ENCODE peak calls at places on chromosomes 4 and X, in eight cellular contexts. One of them, this sample, is unnamed.

GRCh38 chr4:10623241-10623640 is 61.3 kb downstream of the CLNK start:
- DNase-seq in T1000: no peak
- DNase-seq in astrocyte of the spinal cord: peak; percentile 72
- DNase-seq in M059J: peak; percentile 27
- DNase-seq in posterior cingulate gyrus: no peak
- DNase-seq in hypothalamus: no peak
- DNase-seq in left cardiac atrium: no peak
- DNase-seq in activated CD4-positive, alpha-beta T cell treated with anti-CD3 and anti-CD28 coated beads, Interleukin-2, amount 50 U/mL, for 1 hour: no peak
- DNase-seq in this sample: no peak

GRCh38 chr4:173018446-173018845 is 150.2 kb upstream of the GALNT7 start:
- DNase-seq in T1000: no peak
- DNase-seq in astrocyte of the spinal cord: no peak
- DNase-seq in M059J: no peak
- DNase-seq in posterior cingulate gyrus: no peak
- DNase-seq in hypothalamus: no peak
- DNase-seq in left cardiac atrium: no peak
- DNase-seq in activated CD4-positive, alpha-beta T cell treated with anti-CD3 and anti-CD28 coated beads, Interleukin-2, amount 50 U/mL, for 1 hour: no peak
- DNase-seq in this sample: no peak

GRCh38 chr4:87363552-87363951 is 27.4 kb downstream of the HSD17B11 start:
- DNase-seq in T1000: no peak
- DNase-seq in astrocyte of the spinal cord: no peak
- DNase-seq in M059J: no peak
- DNase-seq in posterior cingulate gyrus: no peak
- DNase-seq in hypothalamus: no peak
- DNase-seq in left cardiac atrium: no peak
- DNase-seq in activated CD4-positive, alpha-beta T cell treated with anti-CD3 and anti-CD28 coated beads, Interleukin-2, amount 50 U/mL, for 1 hour: no peak
- DNase-seq in this sample: no peak

GRCh38 chr4:120977435-120977997 is 55.0 kb upstream of the PRDM5 start:
- DNase-seq in T1000: no peak
- DNase-seq in astrocyte of the spinal cord: peak; percentile 68
- DNase-seq in M059J: peak; percentile 45
- DNase-seq in posterior cingulate gyrus: no peak
- DNase-seq in hypothalamus: no peak
- DNase-seq in left cardiac atrium: no peak
- DNase-seq in activated CD4-positive, alpha-beta T cell treated with anti-CD3 and anti-CD28 coated beads, Interleukin-2, amount 50 U/mL, for 1 hour: no peak
- DNase-seq in this sample: peak; percentile 4

GRCh38 chrX:31353095-31353494 is 281.3 kb upstream of the FTHL17 start:
- DNase-seq in T1000: peak; percentile 27
- DNase-seq in astrocyte of the spinal cord: peak; percentile 45
- DNase-seq in M059J: peak; percentile 93
- DNase-seq in posterior cingulate gyrus: no peak
- DNase-seq in hypothalamus: no peak
- DNase-seq in left cardiac atrium: no peak
- DNase-seq in activated CD4-positive, alpha-beta T cell treated with anti-CD3 and anti-CD28 coated beads, Interleukin-2, amount 50 U/mL, for 1 hour: no peak
- DNase-seq in this sample: peak; percentile 70

GRCh38 chr4:128461300-128462103 is 173.9 kb upstream of the PGRMC2 start:
- DNase-seq in T1000: peak; percentile 33
- DNase-seq in astrocyte of the spinal cord: peak; percentile 91
- DNase-seq in M059J: peak; percentile 91
- DNase-seq in posterior cingulate gyrus: no peak
- DNase-seq in hypothalamus: no peak
- DNase-seq in left cardiac atrium: peak; percentile 58
- DNase-seq in activated CD4-positive, alpha-beta T cell treated with anti-CD3 and anti-CD28 coated beads, Interleukin-2, amount 50 U/mL, for 1 hour: no peak
- DNase-seq in this sample: peak; percentile 74

GRCh38 chr4:71938776-71939175 is 93.0 kb upstream of the NPFFR2 start:
- DNase-seq in T1000: no peak
- DNase-seq in astrocyte of the spinal cord: peak; percentile 70
- DNase-seq in M059J: no peak
- DNase-seq in posterior cingulate gyrus: no peak
- DNase-seq in hypothalamus: no peak
- DNase-seq in left cardiac atrium: no peak
- DNase-seq in activated CD4-positive, alpha-beta T cell treated with anti-CD3 and anti-CD28 coated beads, Interleukin-2, amount 50 U/mL, for 1 hour: no peak
- DNase-seq in this sample: no peak

GRCh38 chr4:126874533-126874932 is 758.2 kb upstream of the INTU start:
- DNase-seq in T1000: no peak
- DNase-seq in astrocyte of the spinal cord: no peak
- DNase-seq in M059J: no peak
- DNase-seq in posterior cingulate gyrus: no peak
- DNase-seq in hypothalamus: no peak
- DNase-seq in left cardiac atrium: no peak
- DNase-seq in activated CD4-positive, alpha-beta T cell treated with anti-CD3 and anti-CD28 coated beads, Interleukin-2, amount 50 U/mL, for 1 hour: no peak
- DNase-seq in this sample: no peak

GRCh38 chrX:89124985-89125384 is 378.0 kb downstream of the CPXCR1 start:
- DNase-seq in T1000: no peak
- DNase-seq in astrocyte of the spinal cord: no peak
- DNase-seq in M059J: no peak
- DNase-seq in posterior cingulate gyrus: no peak
- DNase-seq in hypothalamus: no peak
- DNase-seq in left cardiac atrium: no peak
- DNase-seq in activated CD4-positive, alpha-beta T cell treated with anti-CD3 and anti-CD28 coated beads, Interleukin-2, amount 50 U/mL, for 1 hour: no peak
- DNase-seq in this sample: no peak

GRCh38 chr4:20687894-20688293 is 12.4 kb upstream of the PACRGL start:
- DNase-seq in T1000: peak; percentile 34
- DNase-seq in astrocyte of the spinal cord: peak; percentile 82
- DNase-seq in M059J: peak; percentile 79
- DNase-seq in posterior cingulate gyrus: no peak
- DNase-seq in hypothalamus: no peak
- DNase-seq in left cardiac atrium: no peak
- DNase-seq in activated CD4-positive, alpha-beta T cell treated with anti-CD3 and anti-CD28 coated beads, Interleukin-2, amount 50 U/mL, for 1 hour: no peak
- DNase-seq in this sample: peak; percentile 26

GRCh38 chr4:159273841-159274240 is 171.0 kb downstream of the RAPGEF2 start:
- DNase-seq in T1000: no peak
- DNase-seq in astrocyte of the spinal cord: no peak
- DNase-seq in M059J: no peak
- DNase-seq in posterior cingulate gyrus: no peak
- DNase-seq in hypothalamus: no peak
- DNase-seq in left cardiac atrium: no peak
- DNase-seq in activated CD4-positive, alpha-beta T cell treated with anti-CD3 and anti-CD28 coated beads, Interleukin-2, amount 50 U/mL, for 1 hour: no peak
- DNase-seq in this sample: no peak

GRCh38 chrX:74383611-74384010 is 37.7 kb upstream of the SLC16A2 start:
- DNase-seq in T1000: peak; percentile 3
- DNase-seq in astrocyte of the spinal cord: peak; percentile 53
- DNase-seq in M059J: peak; percentile 81
- DNase-seq in posterior cingulate gyrus: no peak
- DNase-seq in hypothalamus: peak; percentile 38
- DNase-seq in left cardiac atrium: peak; percentile 28
- DNase-seq in activated CD4-positive, alpha-beta T cell treated with anti-CD3 and anti-CD28 coated beads, Interleukin-2, amount 50 U/mL, for 1 hour: no peak
- DNase-seq in this sample: peak; percentile 51

GRCh38 chrX:105837227-105837626 is 14.9 kb downstream of the NRK start:
- DNase-seq in T1000: peak; percentile 44
- DNase-seq in astrocyte of the spinal cord: peak; percentile 92
- DNase-seq in M059J: peak; percentile 15
- DNase-seq in posterior cingulate gyrus: no peak
- DNase-seq in hypothalamus: peak; percentile 8
- DNase-seq in left cardiac atrium: peak; percentile 67
- DNase-seq in activated CD4-positive, alpha-beta T cell treated with anti-CD3 and anti-CD28 coated beads, Interleukin-2, amount 50 U/mL, for 1 hour: no peak
- DNase-seq in this sample: peak; percentile 89

GRCh38 chrX:46559062-46559461 is 13.8 kb upstream of the ZNF674 start:
- DNase-seq in T1000: no peak
- DNase-seq in astrocyte of the spinal cord: no peak
- DNase-seq in M059J: no peak
- DNase-seq in posterior cingulate gyrus: no peak
- DNase-seq in hypothalamus: no peak
- DNase-seq in left cardiac atrium: no peak
- DNase-seq in activated CD4-positive, alpha-beta T cell treated with anti-CD3 and anti-CD28 coated beads, Interleukin-2, amount 50 U/mL, for 1 hour: no peak
- DNase-seq in this sample: no peak

GRCh38 chr4:107044170-107044569 is 8.1 kb upstream of the DKK2 start:
- DNase-seq in T1000: no peak
- DNase-seq in astrocyte of the spinal cord: no peak
- DNase-seq in M059J: no peak
- DNase-seq in posterior cingulate gyrus: no peak
- DNase-seq in hypothalamus: no peak
- DNase-seq in left cardiac atrium: no peak
- DNase-seq in activated CD4-positive, alpha-beta T cell treated with anti-CD3 and anti-CD28 coated beads, Interleukin-2, amount 50 U/mL, for 1 hour: no peak
- DNase-seq in this sample: no peak

GRCh38 chr4:170015285-170015684 is 10.9 kb downstream of the MFAP3L start:
- DNase-seq in T1000: no peak
- DNase-seq in astrocyte of the spinal cord: no peak
- DNase-seq in M059J: no peak
- DNase-seq in posterior cingulate gyrus: peak; percentile 67
- DNase-seq in hypothalamus: peak; percentile 79
- DNase-seq in left cardiac atrium: no peak
- DNase-seq in activated CD4-positive, alpha-beta T cell treated with anti-CD3 and anti-CD28 coated beads, Interleukin-2, amount 50 U/mL, for 1 hour: no peak
- DNase-seq in this sample: no peak

GRCh38 chr4:107034091-107034698 is 1.9 kb downstream of the DKK2 start:
- DNase-seq in T1000: no peak
- DNase-seq in astrocyte of the spinal cord: peak; percentile 58
- DNase-seq in M059J: peak; percentile 49
- DNase-seq in posterior cingulate gyrus: peak; percentile 63
- DNase-seq in hypothalamus: peak; percentile 67
- DNase-seq in left cardiac atrium: peak; percentile 40
- DNase-seq in activated CD4-positive, alpha-beta T cell treated with anti-CD3 and anti-CD28 coated beads, Interleukin-2, amount 50 U/mL, for 1 hour: no peak
- DNase-seq in this sample: peak; percentile 40